ENCODE peak calls at places on chromosomes 6 and 20, in ten cellular contexts. O is activated T-cell treated with anti-CD3 and anti-CD28 coated beads for 1 hour; R is CD4-positive, alpha-beta T cell; L is EL; K is GM12865; V is stimulated activated CD8-positive, alpha-beta memory T cell treated with anti-CD3 and anti-CD28 coated beads, Interleukin-15, amount 100 ng/mL, for 4 hours; X is AML-193; U is HEK293T; S is stimulated activated effector memory CD8-positive, alpha-beta T cell treated with anti-CD3 and anti-CD28 coated beads, Interleukin-12 subunit alpha, Interleukin-12 subunit beta, amount 100 ng/mL, for 72 hours; F is NCI-H1417. M is an unnamed sample.

GRCh38 chr20:16699287-16699686 is 30.5 kb upstream of the SNRPB2 start:
- DNase-seq in O (no peak), R (no peak), L (no peak), K (no peak), V (no peak), X (no peak), U (no peak), S (no peak), F (no peak), M (no peak)

GRCh38 chr6:90778419-90779203 is 191.7 kb upstream of the MAP3K7 start:
- DNase-seq in O (no peak), R (no peak), L (no peak), K (no peak), V (no peak), X (no peak), U (no peak), S (no peak), F (no peak), M (no peak)

GRCh38 chr6:145929037-145929633 is 35.0 kb downstream of the SHPRH start:
- DNase-seq in O (no peak), R (no peak), L (peak), K (peak), V (no peak), X (peak), U (peak), S (no peak), F (peak), M (no peak)

GRCh38 chr20:45282700-45283528 is 23.7 kb upstream of the RBPJL start:
- DNase-seq in O (no peak), R (no peak), L (no peak), K (no peak), V (no peak), X (no peak), U (no peak), S (no peak), F (no peak), M (no peak)

GRCh38 chr6:16496982-16497823 is 258.8 kb downstream of the GMPR start:
- DNase-seq in O (no peak), R (no peak), L (no peak), K (no peak), V (no peak), X (no peak), U (no peak), S (no peak), F (no peak), M (no peak)

GRCh38 chr20:19491241-19491640 is 266.8 kb upstream of the RIN2 start:
- DNase-seq in O (no peak), R (no peak), L (no peak), K (no peak), V (no peak), X (no peak), U (no peak), S (no peak), F (no peak), M (no peak)

GRCh38 chr6:42260972-42261371 is 43.3 kb upstream of the MRPS10 start:
- DNase-seq in O (peak), R (peak), L (peak), K (peak), V (no peak), X (no peak), U (peak), S (no peak), F (no peak), M (no peak)

GRCh38 chr20:33672426-33673114 is 1.7 kb downstream of the NECAB3 start:
- DNase-seq in O (no peak), R (no peak), L (no peak), K (no peak), V (no peak), X (no peak), U (no peak), S (no peak), F (peak), M (no peak)

GRCh38 chr20:64077094-64077493 is 2.2 kb downstream of the RGS19 start:
- DNase-seq in O (no peak), R (no peak), L (no peak), K (peak), V (no peak), X (peak), U (no peak), S (no peak), F (no peak), M (no peak)

GRCh38 chr6:37137881-37138568 is 31.9 kb upstream of the PIM1 start:
- DNase-seq in O (no peak), R (no peak), L (no peak), K (no peak), V (no peak), X (no peak), U (no peak), S (no peak), F (no peak), M (no peak)

GRCh38 chr20:58838174-58838573 is 12.5 kb downstream of the GNAS-AS1 start:
- DNase-seq in O (no peak), R (no peak), L (no peak), K (no peak), V (no peak), X (no peak), U (no peak), S (no peak), F (no peak), M (no peak)

GRCh38 chr6:16684896-16685554 is 76.2 kb downstream of the ATXN1 start:
- DNase-seq in O (peak), R (no peak), L (peak), K (peak), V (peak), X (no peak), U (no peak), S (peak), F (no peak), M (no peak)

GRCh38 chr6:28695671-28696537 is 170.2 kb downstream of the GPX5 start:
- DNase-seq in O (no peak), R (no peak), L (peak), K (no peak), V (no peak), X (no peak), U (no peak), S (no peak), F (no peak), M (no peak)

GRCh38 chr6:72716916-72717315 is 95.1 kb downstream of the KCNQ5 start:
- DNase-seq in O (no peak), R (no peak), L (peak), K (no peak), V (no peak), X (no peak), U (no peak), S (no peak), F (no peak), M (no peak)

GRCh38 chr20:41275181-41275793 is 42.2 kb downstream of the ZHX3 start:
- DNase-seq in O (no peak), R (no peak), L (peak), K (no peak), V (no peak), X (no peak), U (no peak), S (no peak), F (no peak), M (no peak)

GRCh38 chr6:170058878-170059485 is 231.9 kb downstream of the DLL1 start:
- DNase-seq in O (no peak), R (no peak), L (no peak), K (no peak), V (no peak), X (no peak), U (no peak), S (no peak), F (no peak), M (no peak)

GRCh38 chr6:1081566-1081965 is 230.3 kb upstream of the FOXQ1 start:
- DNase-seq in O (no peak), R (no peak), L (peak), K (no peak), V (no peak), X (no peak), U (no peak), S (no peak), F (no peak), M (no peak)

GRCh38 chr20:10022615-10023014 is 12.2 kb upstream of the ANKEF1 start:
- DNase-seq in O (no peak), R (no peak), L (no peak), K (no peak), V (no peak), X (no peak), U (no peak), S (no peak), F (no peak), M (no peak)

GRCh38 chr20:45044084-45044573 is 56.8 kb downstream of the KCNS1 start:
- DNase-seq in O (no peak), R (peak), L (peak), K (peak), V (no peak), X (peak), U (peak), S (no peak), F (peak), M (peak)

GRCh38 chr20:13817342-13817741 is 32.5 kb downstream of the NDUFAF5 start:
- DNase-seq in O (no peak), R (no peak), L (peak), K (no peak), V (no peak), X (no peak), U (no peak), S (no peak), F (no peak), M (no peak)

GRCh38 chr6:161242113-161242512 is 31.7 kb downstream of the AGPAT4 start:
- DNase-seq in O (no peak), R (no peak), L (no peak), K (no peak), V (no peak), X (no peak), U (no peak), S (no peak), F (no peak), M (no peak)

GRCh38 chr20:44222969-44223368 is 12.4 kb upstream of the OSER1 start:
- DNase-seq in O (no peak), R (no peak), L (no peak), K (no peak), V (no peak), X (no peak), U (no peak), S (no peak), F (no peak), M (no peak)

GRCh38 chr20:49647509-49647908 is 66.2 kb downstream of the B4GALT5 start:
- DNase-seq in O (no peak), R (no peak), L (peak), K (no peak), V (no peak), X (no peak), U (no peak), S (no peak), F (no peak), M (peak)

GRCh38 chr6:97958143-97958542 is 675.1 kb upstream of the MMS22L start:
- DNase-seq in O (no peak), R (no peak), L (no peak), K (no peak), V (no peak), X (no peak), U (no peak), S (no peak), F (no peak), M (no peak)

GRCh38 chr20:35010405-35011192 is 54.9 kb downstream of the MYH7B start:
- DNase-seq in O (no peak), R (no peak), L (no peak), K (no peak), V (no peak), X (no peak), U (no peak), S (no peak), F (no peak), M (no peak)

GRCh38 chr6:40848038-40848437 is 191.0 kb downstream of the UNC5CL start:
- DNase-seq in O (no peak), R (no peak), L (peak), K (no peak), V (no peak), X (no peak), U (no peak), S (no peak), F (no peak), M (no peak)

GRCh38 chr6:104689551-104690205 is 170.0 kb downstream of the HACE1 start:
- DNase-seq in O (no peak), R (no peak), L (peak), K (no peak), V (no peak), X (no peak), U (no peak), S (no peak), F (no peak), M (peak)

GRCh38 chr6:33668328-33668727 is 43.2 kb downstream of the UQCC2 start:
- DNase-seq in O (no peak), R (no peak), L (no peak), K (no peak), V (no peak), X (no peak), U (no peak), S (no peak), F (no peak), M (no peak)

GRCh38 chr6:168048724-168049025 is 30.3 kb downstream of the FRMD1 start:
- DNase-seq in O (no peak), R (no peak), L (no peak), K (no peak), V (no peak), X (no peak), U (no peak), S (no peak), F (no peak), M (no peak)

GRCh38 chr20:59385461-59385860 is 85.0 kb downstream of the EDN3 start:
- DNase-seq in O (no peak), R (no peak), L (no peak), K (peak), V (no peak), X (no peak), U (no peak), S (no peak), F (no peak), M (no peak)

GRCh38 chr20:23023621-23024187 is 11.4 kb upstream of the SSTR4 start:
- DNase-seq in O (no peak), R (no peak), L (no peak), K (no peak), V (no peak), X (no peak), U (no peak), S (no peak), F (no peak), M (no peak)

GRCh38 chr6:144928847-144929246 is 643.7 kb downstream of the UTRN start:
- DNase-seq in O (no peak), R (no peak), L (no peak), K (no peak), V (no peak), X (no peak), U (no peak), S (no peak), F (no peak), M (no peak)

GRCh38 chr20:32685541-32686529 is 12.1 kb upstream of the C20orf203 start:
- DNase-seq in O (no peak), R (no peak), L (peak), K (no peak), V (no peak), X (peak), U (no peak), S (no peak), F (no peak), M (peak)

GRCh38 chr6:142258757-142259156 is 43.0 kb upstream of the ADGRG6 start:
- DNase-seq in O (no peak), R (no peak), L (no peak), K (no peak), V (no peak), X (no peak), U (no peak), S (no peak), F (no peak), M (no peak)

GRCh38 chr20:11965602-11966001 is 47.9 kb downstream of the BTBD3 start:
- DNase-seq in O (no peak), R (no peak), L (no peak), K (no peak), V (no peak), X (no peak), U (no peak), S (no peak), F (no peak), M (no peak)

M was measured in AG04449.